ENCODE peak calls at places on chromosome 2, in six cellular contexts. S is HuH-7.5; Y is fibroblast of the aortic adventitia; T is DMS153; B is activated naive CD8-positive, alpha-beta T cell treated with anti-CD3 and anti-CD28 coated beads, Interleukin-2, amount 50 U/mL, for 24 hours; J is cardiac fibroblast. R is an unnamed sample.

GRCh38 chr2:16059393-16060016 is 119.2 kb downstream of the MYCN start:
- DNase-seq in S (no peak), Y (no peak), T (no peak), B (no peak), J (no peak), R (no peak)

GRCh38 chr2:46942143-46942526 is 26.5 kb upstream of the MCFD2 start:
- DNase-seq in S (peak; percentile 32), Y (no peak), T (no peak), B (peak; percentile 78), J (no peak), R (peak; percentile 29)

GRCh38 chr2:47437287-47437686 is 34.3 kb downstream of the MSH2 start:
- DNase-seq in S (no peak), Y (peak; percentile 73), T (peak; percentile 9), B (no peak), J (peak; percentile 74), R (peak; percentile 43)

GRCh38 chr2:66169076-66169475 is 265.8 kb upstream of the MEIS1 start:
- DNase-seq in S (no peak), Y (no peak), T (no peak), B (no peak), J (no peak), R (no peak)

GRCh38 chr2:119421731-119422130 is 9.9 kb upstream of the TMEM37 start:
- DNase-seq in S (no peak), Y (no peak), T (no peak), B (no peak), J (no peak), R (no peak)

GRCh38 chr2:1405967-1406366 is 7.3 kb upstream of the TPO start:
- DNase-seq in S (no peak), Y (no peak), T (no peak), B (no peak), J (no peak), R (no peak)

GRCh38 chr2:118854507-118855300 is 7.3 kb upstream of the EN1 start:
- DNase-seq in S (peak; percentile 18), Y (no peak), T (no peak), B (no peak), J (no peak), R (no peak)

GRCh38 chr2:233565685-233566140 is 869 bp downstream of the USP40 start:
- DNase-seq in S (no peak), Y (no peak), T (no peak), B (no peak), J (no peak), R (peak; percentile 53)

GRCh38 chr2:170361359-170361936 is 183.5 kb downstream of the MYO3B start:
- DNase-seq in S (peak; percentile 22), Y (peak; percentile 49), T (peak; percentile 24), B (peak; percentile 53), J (peak; percentile 65), R (peak; percentile 84)

GRCh38 chr2:45273412-45274189 is 264.3 kb upstream of the SIX2 start:
- DNase-seq in S (no peak), Y (no peak), T (peak; percentile 43), B (no peak), J (no peak), R (peak; percentile 76)

GRCh38 chr2:219017166-219017931 is 24.0 kb downstream of the CFAP65 start:
- DNase-seq in S (no peak), Y (no peak), T (no peak), B (no peak), J (no peak), R (no peak)

GRCh38 chr2:30666307-30666874 is 140.9 kb downstream of the CAPN13 start:
- DNase-seq in S (no peak), Y (peak; percentile 98), T (peak; percentile 29), B (no peak), J (peak; percentile 94), R (peak; percentile 55)

GRCh38 chr2:173964565-173965371 is 405 bp downstream of the SP3 start:
- DNase-seq in S (peak; percentile 75), Y (peak; percentile 83), T (peak; percentile 48), B (peak; percentile 83), J (peak; percentile 95), R (peak; percentile 99)

R was measured in NCI-H510A treated with DMSO at 0.1 percent for 48 hours.